ENCODE peak calls at places on chromosomes 7 and 10, in ten cellular contexts. X is astrocyte of the spinal cord, M is esophagus squamous epithelium, I is AG09309, N is GM06990, G is A673, R is dorsolateral prefrontal cortex, W is GM12878, E is adrenal gland, A is DND-41. S is an unnamed sample.

GRCh38 chr10:23194966-23195845 is 3.1 kb downstream of the PTF1A start:
- DNase-seq in X (no peak), M (no peak), I (no peak), N (no peak), G (no peak), R (no peak), W (no peak), E (no peak), A (no peak), S (no peak)

GRCh38 chr7:80294321-80294720 is 159.7 kb downstream of the GNAI1 start:
- DNase-seq in X (peak), M (no peak), I (peak), N (no peak), G (no peak), R (no peak), W (no peak), E (no peak), A (no peak), S (no peak)

GRCh38 chr10:103062854-103063642 is 130.0 kb downstream of the NT5C2 start:
- DNase-seq in X (no peak), M (no peak), I (no peak), N (no peak), G (no peak), R (peak), W (no peak), E (no peak), A (no peak), S (peak)

GRCh38 chr10:70106958-70107791 is 25.4 kb downstream of the AIFM2 start:
- DNase-seq in X (no peak), M (no peak), I (no peak), N (peak), G (peak), R (no peak), W (peak), E (no peak), A (peak), S (no peak)

GRCh38 chr7:30899630-30900029 is 12.0 kb upstream of the AQP1 start:
- DNase-seq in X (no peak), M (no peak), I (no peak), N (no peak), G (no peak), R (no peak), W (no peak), E (no peak), A (no peak), S (no peak)

GRCh38 chr7:90250601-90251303 is 5.8 kb downstream of the CFAP69 start:
- DNase-seq in X (peak), M (no peak), I (no peak), N (no peak), G (no peak), R (no peak), W (no peak), E (no peak), A (no peak), S (no peak)

GRCh38 chr10:132111871-132112341 is 46.2 kb downstream of the JAKMIP3 start:
- DNase-seq in X (no peak), M (no peak), I (no peak), N (no peak), G (no peak), R (peak), W (no peak), E (peak), A (no peak), S (no peak)

GRCh38 chr10:96743988-96744585 is 23.8 kb upstream of the PIK3AP1 start:
- DNase-seq in X (peak), M (no peak), I (no peak), N (no peak), G (no peak), R (no peak), W (no peak), E (peak), A (no peak), S (no peak)

GRCh38 chr7:128841961-128842673 is 11.9 kb downstream of the FLNC start:
- DNase-seq in X (no peak), M (no peak), I (no peak), N (peak), G (peak), R (no peak), W (no peak), E (no peak), A (peak), S (no peak)

GRCh38 chr7:158399762-158400161 is 187.9 kb downstream of the PTPRN2 start:
- DNase-seq in X (no peak), M (no peak), I (no peak), N (no peak), G (no peak), R (no peak), W (no peak), E (no peak), A (no peak), S (no peak)

GRCh38 chr7:99996755-99997544 is 18.4 kb upstream of the ZKSCAN1 start:
- DNase-seq in X (no peak), M (no peak), I (no peak), N (no peak), G (no peak), R (no peak), W (no peak), E (no peak), A (no peak), S (no peak)

GRCh38 chr10:1716839-1717238 is 20.5 kb downstream of the ADARB2 start:
- DNase-seq in X (no peak), M (no peak), I (no peak), N (no peak), G (no peak), R (no peak), W (no peak), E (no peak), A (no peak), S (no peak)

GRCh38 chr7:32179567-32179966 is 109.4 kb upstream of the PDE1C start:
- DNase-seq in X (no peak), M (no peak), I (no peak), N (no peak), G (no peak), R (no peak), W (no peak), E (no peak), A (no peak), S (no peak)

GRCh38 chr7:100589341-100589935 is 3.3 kb downstream of the FBXO24 start:
- DNase-seq in X (no peak), M (no peak), I (no peak), N (no peak), G (no peak), R (no peak), W (no peak), E (no peak), A (no peak), S (no peak)

GRCh38 chr10:73423309-73423708 is 9.5 kb upstream of the ANXA7 start:
- DNase-seq in X (no peak), M (no peak), I (no peak), N (no peak), G (no peak), R (no peak), W (no peak), E (no peak), A (no peak), S (no peak)

GRCh38 chr10:129853236-129853946 is 110.7 kb downstream of the EBF3 start:
- DNase-seq in X (no peak), M (no peak), I (no peak), N (no peak), G (peak), R (no peak), W (no peak), E (no peak), A (no peak), S (peak)

GRCh38 chr10:101848894-101849351 is 5.3 kb upstream of the KCNIP2 start:
- DNase-seq in X (no peak), M (no peak), I (no peak), N (no peak), G (no peak), R (no peak), W (no peak), E (no peak), A (no peak), S (no peak)

GRCh38 chr7:139811106-139811505 is 18.0 kb upstream of the TBXAS1 start:
- DNase-seq in X (no peak), M (no peak), I (no peak), N (no peak), G (no peak), R (no peak), W (no peak), E (no peak), A (no peak), S (no peak)

GRCh38 chr7:30555525-30555924 is 39.2 kb upstream of the GARS1 start:
- DNase-seq in X (no peak), M (no peak), I (no peak), N (no peak), G (no peak), R (no peak), W (no peak), E (no peak), A (no peak), S (no peak)

GRCh38 chr7:33918401-33919120 is 13.2 kb downstream of the BMPER start:
- DNase-seq in X (no peak), M (no peak), I (no peak), N (no peak), G (peak), R (no peak), W (no peak), E (no peak), A (no peak), S (no peak)

GRCh38 chr7:33923440-33924229 is 18.3 kb downstream of the BMPER start:
- DNase-seq in X (no peak), M (no peak), I (no peak), N (no peak), G (no peak), R (no peak), W (no peak), E (no peak), A (no peak), S (no peak)

GRCh38 chr7:33922820-33923219 is 17.5 kb downstream of the BMPER start:
- DNase-seq in X (no peak), M (no peak), I (no peak), N (no peak), G (no peak), R (no peak), W (no peak), E (no peak), A (no peak), S (no peak)

GRCh38 chr7:33917661-33918060 is 12.3 kb downstream of the BMPER start:
- DNase-seq in X (no peak), M (no peak), I (no peak), N (no peak), G (no peak), R (no peak), W (no peak), E (no peak), A (no peak), S (no peak)

GRCh38 chr7:33921216-33921938 is 16.0 kb downstream of the BMPER start:
- DNase-seq in X (peak), M (no peak), I (peak), N (no peak), G (no peak), R (no peak), W (no peak), E (no peak), A (no peak), S (no peak)
- H3K4me3 ChIP-seq in X (no peak), M (no peak), I (no peak), N (no peak), G (no peak), R (no peak), W (no peak), E (no peak), A (no peak), S (no peak)

DNA sequence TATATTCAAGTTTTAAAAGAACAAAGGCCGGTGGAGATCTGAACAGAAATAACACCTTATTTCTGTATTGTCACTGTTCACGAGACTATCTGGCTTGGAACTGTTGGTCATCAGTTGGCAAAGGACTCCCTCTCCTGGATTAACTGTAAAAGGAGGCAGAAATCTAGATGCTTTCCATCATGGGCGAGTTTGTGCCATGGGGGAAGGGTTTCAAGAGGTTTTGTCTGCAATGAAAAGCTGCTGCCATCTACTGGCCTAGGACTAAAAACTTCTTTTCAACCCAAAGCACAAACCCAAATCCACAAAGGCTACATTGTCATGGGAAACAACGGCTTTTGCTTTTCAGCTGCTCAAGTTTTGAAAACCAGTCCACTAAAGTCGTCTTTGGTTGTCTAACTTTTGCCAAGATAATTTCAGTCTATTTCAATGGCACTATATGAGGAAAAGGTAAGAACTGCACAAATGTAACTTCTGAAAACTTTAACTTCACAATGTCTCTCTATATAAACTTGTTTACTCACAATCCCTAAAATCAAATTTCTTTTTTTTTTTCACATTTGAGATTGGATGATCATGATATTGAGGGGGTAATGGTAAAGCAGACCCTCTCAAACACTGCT is 196.8 kb downstream of the SKAP2 start:
- DNase-seq in X (peak), M (no peak), I (peak), N (peak), G (peak), R (peak), W (peak), E (peak), A (peak), S (peak)
- TF ChIP-seq CTCF in X (peak), M (peak), I (peak), N (peak), G (peak), R (peak), W (peak), E (peak), A (peak), S (peak)

GRCh38 chr7:44607141-44608068 is 978 bp downstream of the OGDH start:
- DNase-seq in X (no peak), M (no peak), I (no peak), N (no peak), G (no peak), R (no peak), W (no peak), E (no peak), A (no peak), S (no peak)

GRCh38 chr7:44606341-44607140 is at the start of gene OGDH:
- DNase-seq in X (peak), M (peak), I (peak), N (peak), G (peak), R (peak), W (peak), E (peak), A (peak), S (peak)

GRCh38 chr7:44604941-44605340 is 1.5 kb upstream of the OGDH start:
- DNase-seq in X (no peak), M (no peak), I (no peak), N (no peak), G (no peak), R (no peak), W (no peak), E (no peak), A (no peak), S (no peak)

GRCh38 chr7:44608916-44609648 is 2.7 kb downstream of the OGDH start:
- DNase-seq in X (no peak), M (no peak), I (peak), N (no peak), G (no peak), R (no peak), W (no peak), E (no peak), A (no peak), S (no peak)

DNA sequence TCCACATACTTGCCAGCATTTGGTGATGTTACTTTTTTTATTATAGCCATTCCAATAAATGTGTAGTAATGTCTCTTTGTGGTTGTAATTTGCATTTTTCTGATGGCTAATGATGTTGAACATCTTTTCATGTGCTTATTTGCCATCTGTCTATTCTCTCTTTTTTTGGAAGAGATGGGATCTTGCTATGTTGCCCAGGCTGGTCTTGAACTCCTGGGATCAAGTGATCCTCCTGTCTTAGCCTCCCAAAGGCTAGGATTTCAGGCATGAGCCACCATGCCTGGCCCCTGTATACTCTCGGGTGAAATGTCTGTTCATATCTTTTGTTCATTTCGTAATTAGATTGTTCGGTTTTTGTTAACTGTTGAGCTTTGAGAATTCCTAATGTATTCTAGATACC is 3.4 kb downstream of the OGDH start:
- DNase-seq in X (no peak), M (no peak), I (no peak), N (no peak), G (no peak), R (no peak), W (no peak), E (no peak), A (no peak), S (no peak)
- H3K4me3 ChIP-seq in X (no peak), M (no peak), I (no peak), N (no peak), G (no peak), R (no peak), W (no peak), E (no peak), A (no peak), S (no peak)

GRCh38 chr7:146713907-146714306 is 597.3 kb downstream of the CNTNAP2 start:
- DNase-seq in X (no peak), M (no peak), I (no peak), N (no peak), G (no peak), R (no peak), W (no peak), E (no peak), A (no peak), S (no peak)

DNA sequence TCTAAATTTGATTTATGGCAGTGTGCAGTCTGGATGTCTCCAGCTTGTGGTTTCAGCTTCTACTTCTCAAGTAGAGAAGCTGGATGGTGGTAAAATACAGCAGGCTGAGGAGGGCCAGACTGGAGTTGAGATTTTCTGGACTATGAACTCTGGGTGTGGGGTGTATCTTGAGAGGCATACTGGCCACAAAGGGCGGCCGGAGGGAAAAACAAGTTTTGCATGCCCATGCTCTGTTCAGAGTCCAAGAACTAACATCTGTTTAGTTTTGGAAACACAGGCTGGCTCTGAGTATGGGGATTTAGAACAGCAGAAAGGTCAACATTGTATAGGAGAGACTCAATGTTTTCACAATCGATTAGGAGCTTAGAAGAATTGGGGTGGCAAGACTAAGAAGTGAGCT is 593.0 kb downstream of the CNTNAP2 start:
- DNase-seq in X (no peak), M (no peak), I (no peak), N (no peak), G (no peak), R (no peak), W (no peak), E (no peak), A (no peak), S (no peak)
- TF ChIP-seq CTCF in X (no peak), M (no peak), I (no peak), N (no peak), G (no peak), R (no peak), W (no peak), E (no peak), A (no peak), S (no peak)

S was measured in LNCaP clone FGC.